ENCODE peak calls at places on chromosomes 13 and 19, in six cellular contexts. C is stimulated activated CD4-positive, alpha-beta T cell treated with anti-CD3 and anti-CD28 coated beads, Interleukin-1b, Interleukin-23, amount 100 ng/mL, for 1 hour; E is neural crest cell; V is SHP77; B is OCI-M1; G is nucleus accumbens. A is an unnamed sample.

GRCh38 chr19:36008336-36008978 is at the start of gene SYNE4:
- DNase-seq in C (no peak), E (no peak), V (no peak), B (no peak), G (no peak), A (peak; percentile 32)

GRCh38 chr19:54287456-54287855 is 6.5 kb upstream of the LILRB2 start:
- DNase-seq in C (no peak), E (no peak), V (no peak), B (no peak), G (no peak), A (no peak)

GRCh38 chr13:104809483-104809882 is 1726.0 kb downstream of the EFNB2 start:
- DNase-seq in C (no peak), E (no peak), V (no peak), B (peak; percentile 4), G (no peak), A (no peak)

GRCh38 chr13:101520672-101521071 is 68.2 kb downstream of the ITGBL1 start:
- DNase-seq in C (no peak), E (no peak), V (no peak), B (peak; percentile 56), G (no peak), A (no peak)

GRCh38 chr19:19506592-19506991 is 8.8 kb downstream of the TSSK6 start:
- DNase-seq in C (no peak), E (no peak), V (no peak), B (no peak), G (no peak), A (no peak)

GRCh38 chr13:102003848-102004570 is 397.8 kb downstream of the FGF14 start:
- DNase-seq in C (no peak), E (no peak), V (no peak), B (no peak), G (no peak), A (no peak)

GRCh38 chr19:41355035-41355434 is 1.3 kb upstream of the TGFB1 start:
- DNase-seq in C (no peak), E (no peak), V (no peak), B (no peak), G (no peak), A (no peak)

GRCh38 chr13:59915252-59915651 is 248.5 kb downstream of the DIAPH3 start:
- DNase-seq in C (no peak), E (no peak), V (no peak), B (no peak), G (no peak), A (no peak)

GRCh38 chr19:14530005-14530348 is 583 bp downstream of the TECR start:
- DNase-seq in C (no peak), E (no peak), V (no peak), B (no peak), G (no peak), A (no peak)

GRCh38 chr13:98557934-98558630 is 18.8 kb downstream of the STK24 start:
- DNase-seq in C (no peak), E (no peak), V (no peak), B (no peak), G (no peak), A (no peak)

GRCh38 chr19:18208098-18208951 is 4.5 kb upstream of the RAB3A start:
- DNase-seq in C (peak; percentile 46), E (no peak), V (peak; percentile 49), B (peak; percentile 47), G (peak; percentile 31), A (no peak)

GRCh38 chr13:84553252-84553651 is 671.0 kb upstream of the SLITRK1 start:
- DNase-seq in C (no peak), E (no peak), V (peak; percentile 74), B (peak; percentile 66), G (no peak), A (no peak)

GRCh38 chr13:30907167-30907761 is 1.2 kb downstream of the MEDAG start:
- DNase-seq in C (no peak), E (no peak), V (no peak), B (peak; percentile 0), G (no peak), A (no peak)

GRCh38 chr19:2040647-2041435 is 10.2 kb downstream of the MKNK2 start:
- DNase-seq in C (no peak), E (no peak), V (no peak), B (no peak), G (no peak), A (no peak)

A was measured in NCI-H2029 treated with DMSO at 0.1 percent for 48 hours.